ENCODE peak calls at places on chromosomes 5 and 9, in nine cellular contexts. One of them, this sample, is unnamed.

GRCh38 chr9:136039488-136039887 is 55.6 kb downstream of the NACC2 start:
- DNase-seq in neural crest cell: no peak
- DNase-seq in CD4-positive, alpha-beta T cell: no peak
- DNase-seq in cardiac fibroblast: no peak
- DNase-seq in BE2C: no peak
- DNase-seq in MM.1S: no peak
- DNase-seq in ovary: no peak
- DNase-seq in stomach: no peak
- DNase-seq in AG10803: no peak
- DNase-seq in this sample: no peak

GRCh38 chr5:17817946-17818345 is 183.7 kb downstream of the TAF11L14 start:
- DNase-seq in CD4-positive, alpha-beta T cell: no peak
- DNase-seq in AG10803: no peak
- DNase-seq in stomach: no peak
- DNase-seq in BE2C: no peak
- DNase-seq in MM.1S: no peak
- DNase-seq in cardiac fibroblast: no peak
- DNase-seq in ovary: no peak
- DNase-seq in neural crest cell: no peak
- DNase-seq in this sample: peak; percentile 32

GRCh38 chr9:95264954-95265615 is 52.4 kb downstream of the FANCC start:
- DNase-seq in stomach: no peak
- DNase-seq in ovary: no peak
- DNase-seq in CD4-positive, alpha-beta T cell: no peak
- DNase-seq in AG10803: peak; percentile 49
- DNase-seq in cardiac fibroblast: peak; percentile 50
- DNase-seq in neural crest cell: no peak
- DNase-seq in MM.1S: no peak
- DNase-seq in BE2C: no peak
- DNase-seq in this sample: peak; percentile 55

GRCh38 chr5:68849103-68849502 is 244.7 kb upstream of the SLC30A5 start:
- DNase-seq in AG10803: no peak
- DNase-seq in cardiac fibroblast: no peak
- DNase-seq in CD4-positive, alpha-beta T cell: no peak
- DNase-seq in stomach: no peak
- DNase-seq in BE2C: no peak
- DNase-seq in MM.1S: no peak
- DNase-seq in ovary: no peak
- DNase-seq in neural crest cell: no peak
- DNase-seq in this sample: no peak

GRCh38 chr5:159448-160172 is 31.7 kb upstream of the LRRC14B start:
- DNase-seq in MM.1S: no peak
- DNase-seq in AG10803: peak; percentile 54
- DNase-seq in cardiac fibroblast: peak; percentile 14
- DNase-seq in stomach: peak; percentile 9
- DNase-seq in BE2C: peak; percentile 1
- DNase-seq in ovary: no peak
- DNase-seq in neural crest cell: no peak
- DNase-seq in CD4-positive, alpha-beta T cell: no peak
- DNase-seq in this sample: peak; percentile 92

GRCh38 chr9:20437466-20437865 is 184.8 kb downstream of the MLLT3 start:
- DNase-seq in AG10803: peak; percentile 14
- DNase-seq in CD4-positive, alpha-beta T cell: no peak
- DNase-seq in BE2C: no peak
- DNase-seq in stomach: no peak
- DNase-seq in cardiac fibroblast: peak; percentile 48
- DNase-seq in neural crest cell: no peak
- DNase-seq in MM.1S: no peak
- DNase-seq in ovary: no peak
- DNase-seq in this sample: peak; percentile 45

GRCh38 chr9:86577420-86578333 is 223.5 kb upstream of the TUT7 start:
- DNase-seq in stomach: no peak
- DNase-seq in ovary: no peak
- DNase-seq in AG10803: no peak
- DNase-seq in CD4-positive, alpha-beta T cell: no peak
- DNase-seq in cardiac fibroblast: no peak
- DNase-seq in BE2C: no peak
- DNase-seq in neural crest cell: no peak
- DNase-seq in MM.1S: no peak
- DNase-seq in this sample: no peak

GRCh38 chr5:135032613-135033025 is 1.4 kb downstream of the PITX1 start:
- DNase-seq in MM.1S: peak; percentile 46
- DNase-seq in ovary: no peak
- DNase-seq in neural crest cell: no peak
- DNase-seq in AG10803: no peak
- DNase-seq in BE2C: no peak
- DNase-seq in stomach: no peak
- DNase-seq in CD4-positive, alpha-beta T cell: no peak
- DNase-seq in cardiac fibroblast: no peak
- DNase-seq in this sample: peak; percentile 42

GRCh38 chr9:84838879-84839278 is 169.3 kb downstream of the NTRK2 start:
- DNase-seq in cardiac fibroblast: no peak
- DNase-seq in ovary: no peak
- DNase-seq in CD4-positive, alpha-beta T cell: no peak
- DNase-seq in MM.1S: no peak
- DNase-seq in stomach: no peak
- DNase-seq in BE2C: no peak
- DNase-seq in AG10803: no peak
- DNase-seq in neural crest cell: no peak
- DNase-seq in this sample: no peak

GRCh38 chr5:134595458-134595838 is 37.2 kb downstream of the SAR1B start:
- DNase-seq in stomach: no peak
- DNase-seq in BE2C: no peak
- DNase-seq in MM.1S: no peak
- DNase-seq in ovary: no peak
- DNase-seq in AG10803: no peak
- DNase-seq in CD4-positive, alpha-beta T cell: no peak
- DNase-seq in neural crest cell: no peak
- DNase-seq in cardiac fibroblast: no peak
- DNase-seq in this sample: no peak

GRCh38 chr5:126516852-126517251 is 78.2 kb downstream of the ALDH7A1 start:
- DNase-seq in ovary: no peak
- DNase-seq in cardiac fibroblast: no peak
- DNase-seq in neural crest cell: no peak
- DNase-seq in BE2C: no peak
- DNase-seq in AG10803: no peak
- DNase-seq in MM.1S: no peak
- DNase-seq in CD4-positive, alpha-beta T cell: no peak
- DNase-seq in stomach: no peak
- DNase-seq in this sample: no peak

GRCh38 chr5:124513216-124513615 is 233.2 kb downstream of the ZNF608 start:
- DNase-seq in MM.1S: no peak
- DNase-seq in stomach: no peak
- DNase-seq in cardiac fibroblast: no peak
- DNase-seq in neural crest cell: no peak
- DNase-seq in CD4-positive, alpha-beta T cell: no peak
- DNase-seq in BE2C: no peak
- DNase-seq in AG10803: no peak
- DNase-seq in ovary: no peak
- DNase-seq in this sample: no peak

GRCh38 chr5:53426517-53426839 is 54.0 kb upstream of the FST start:
- DNase-seq in MM.1S: no peak
- DNase-seq in cardiac fibroblast: no peak
- DNase-seq in CD4-positive, alpha-beta T cell: no peak
- DNase-seq in BE2C: no peak
- DNase-seq in ovary: no peak
- DNase-seq in neural crest cell: no peak
- DNase-seq in AG10803: no peak
- DNase-seq in stomach: no peak
- DNase-seq in this sample: no peak

GRCh38 chr9:69768716-69769115 is 8.9 kb upstream of the PTAR1 start:
- DNase-seq in MM.1S: no peak
- DNase-seq in neural crest cell: no peak
- DNase-seq in stomach: no peak
- DNase-seq in AG10803: peak; percentile 73
- DNase-seq in CD4-positive, alpha-beta T cell: no peak
- DNase-seq in cardiac fibroblast: peak; percentile 10
- DNase-seq in BE2C: no peak
- DNase-seq in ovary: no peak
- DNase-seq in this sample: peak; percentile 23

GRCh38 chr9:7489018-7489417 is 310.6 kb downstream of the DMAC1 start:
- DNase-seq in stomach: no peak
- DNase-seq in neural crest cell: no peak
- DNase-seq in CD4-positive, alpha-beta T cell: no peak
- DNase-seq in cardiac fibroblast: no peak
- DNase-seq in AG10803: no peak
- DNase-seq in MM.1S: no peak
- DNase-seq in ovary: no peak
- DNase-seq in BE2C: peak; percentile 42
- DNase-seq in this sample: no peak

GRCh38 chr9:93255994-93256877 is 72.3 kb downstream of the WNK2 start:
- DNase-seq in CD4-positive, alpha-beta T cell: no peak
- DNase-seq in neural crest cell: no peak
- DNase-seq in MM.1S: no peak
- DNase-seq in stomach: peak; percentile 17
- DNase-seq in BE2C: no peak
- DNase-seq in ovary: peak; percentile 4
- DNase-seq in cardiac fibroblast: no peak
- DNase-seq in AG10803: no peak
- DNase-seq in this sample: no peak

GRCh38 chr9:135886147-135886981 is 21.0 kb downstream of the CAMSAP1 start:
- DNase-seq in stomach: peak; percentile 4
- DNase-seq in MM.1S: no peak
- DNase-seq in BE2C: no peak
- DNase-seq in AG10803: no peak
- DNase-seq in ovary: no peak
- DNase-seq in neural crest cell: no peak
- DNase-seq in cardiac fibroblast: no peak
- DNase-seq in CD4-positive, alpha-beta T cell: no peak
- DNase-seq in this sample: no peak

GRCh38 chr5:146425023-146425422 is 22.1 kb upstream of the TCERG1 start:
- DNase-seq in ovary: no peak
- DNase-seq in MM.1S: no peak
- DNase-seq in CD4-positive, alpha-beta T cell: no peak
- DNase-seq in BE2C: no peak
- DNase-seq in stomach: no peak
- DNase-seq in neural crest cell: no peak
- DNase-seq in AG10803: no peak
- DNase-seq in cardiac fibroblast: no peak
- DNase-seq in this sample: no peak
- TF ChIP-seq CTCF in ovary: no peak
- TF ChIP-seq CTCF in MM.1S: no peak
- TF ChIP-seq CTCF in CD4-positive, alpha-beta T cell: no peak
- TF ChIP-seq CTCF in BE2C: no peak
- TF ChIP-seq CTCF in stomach: no peak
- TF ChIP-seq CTCF in neural crest cell: no peak
- TF ChIP-seq CTCF in AG10803: no peak
- TF ChIP-seq CTCF in cardiac fibroblast: no peak
- TF ChIP-seq CTCF in this sample: no peak

DNA sequence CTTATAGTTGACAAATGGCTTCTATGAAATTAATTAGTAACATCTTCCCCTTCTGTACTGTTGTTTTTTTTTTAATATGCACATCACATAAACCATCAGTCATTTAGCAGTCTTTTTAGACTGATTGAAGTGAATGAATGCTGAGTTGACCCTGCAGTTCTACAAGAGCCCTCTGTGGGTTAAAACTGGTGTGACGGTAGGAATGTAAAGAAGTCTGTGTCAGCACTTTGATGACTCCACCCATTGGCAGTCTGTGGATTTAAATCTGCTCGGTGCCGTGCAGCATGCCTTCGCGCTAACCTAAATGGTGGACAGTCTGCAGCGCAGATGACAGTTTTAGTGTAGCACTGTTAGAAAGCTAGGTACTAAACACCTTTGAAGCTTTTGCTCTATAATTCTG is 3.1 kb downstream of the GTF3C4 start:
- DNase-seq in AG10803: peak; percentile 52
- DNase-seq in BE2C: no peak
- DNase-seq in stomach: no peak
- DNase-seq in ovary: no peak
- DNase-seq in cardiac fibroblast: peak; percentile 57
- DNase-seq in neural crest cell: peak; percentile 5
- DNase-seq in MM.1S: no peak
- DNase-seq in CD4-positive, alpha-beta T cell: no peak
- DNase-seq in this sample: peak; percentile 41
- TF ChIP-seq CTCF in AG10803: peak; percentile 47
- TF ChIP-seq CTCF in BE2C: peak; percentile 28
- TF ChIP-seq CTCF in stomach: no peak
- TF ChIP-seq CTCF in ovary: no peak
- TF ChIP-seq CTCF in cardiac fibroblast: peak; percentile 32
- TF ChIP-seq CTCF in neural crest cell: peak; percentile 54
- TF ChIP-seq CTCF in MM.1S: no peak
- TF ChIP-seq CTCF in CD4-positive, alpha-beta T cell: no peak
- TF ChIP-seq CTCF in this sample: no peak

DNA sequence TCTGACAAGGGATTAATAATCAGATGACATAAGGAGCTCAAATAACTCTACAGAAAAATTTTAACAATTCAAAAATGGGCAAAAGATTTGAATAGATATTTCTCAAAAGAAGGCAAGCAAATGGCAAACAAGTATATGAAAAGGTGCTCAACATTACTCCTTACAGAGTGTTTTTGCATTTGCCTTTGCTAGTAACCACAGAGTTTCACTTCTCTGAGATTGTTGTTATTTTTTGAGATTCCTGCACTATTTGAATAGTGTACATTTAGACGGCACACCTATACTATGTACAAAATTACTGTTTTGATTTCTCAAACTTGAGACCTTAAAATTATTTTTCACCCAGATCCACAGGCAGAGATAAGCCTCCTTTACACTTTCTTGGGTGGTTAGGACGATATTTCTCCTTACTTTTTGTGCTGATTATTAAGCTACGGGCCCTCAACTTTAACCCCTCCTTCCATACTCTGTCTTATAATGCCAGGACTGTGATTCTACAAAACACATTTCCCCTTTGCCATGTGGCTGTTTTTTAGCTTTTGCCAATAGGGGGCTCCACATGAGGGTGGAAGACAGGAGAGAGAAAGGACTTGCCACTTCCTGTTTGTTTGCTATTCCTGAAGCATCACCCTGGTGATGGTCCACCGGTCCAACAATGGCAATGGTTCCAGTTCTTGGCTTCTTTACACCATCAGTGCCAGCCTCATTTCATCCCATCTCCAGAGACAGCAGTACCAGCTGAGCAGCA is 65.0 kb upstream of the DAP start:
- DNase-seq in stomach: no peak
- DNase-seq in CD4-positive, alpha-beta T cell: no peak
- DNase-seq in BE2C: no peak
- DNase-seq in cardiac fibroblast: no peak
- DNase-seq in ovary: no peak
- DNase-seq in AG10803: no peak
- DNase-seq in neural crest cell: no peak
- DNase-seq in MM.1S: peak; percentile 21
- DNase-seq in this sample: no peak
- TF ChIP-seq CTCF in stomach: no peak
- TF ChIP-seq CTCF in CD4-positive, alpha-beta T cell: no peak
- TF ChIP-seq CTCF in BE2C: peak; percentile 25
- TF ChIP-seq CTCF in cardiac fibroblast: no peak
- TF ChIP-seq CTCF in ovary: no peak
- TF ChIP-seq CTCF in AG10803: peak; percentile 4
- TF ChIP-seq CTCF in neural crest cell: no peak
- TF ChIP-seq CTCF in MM.1S: no peak
- TF ChIP-seq CTCF in this sample: no peak

DNA sequence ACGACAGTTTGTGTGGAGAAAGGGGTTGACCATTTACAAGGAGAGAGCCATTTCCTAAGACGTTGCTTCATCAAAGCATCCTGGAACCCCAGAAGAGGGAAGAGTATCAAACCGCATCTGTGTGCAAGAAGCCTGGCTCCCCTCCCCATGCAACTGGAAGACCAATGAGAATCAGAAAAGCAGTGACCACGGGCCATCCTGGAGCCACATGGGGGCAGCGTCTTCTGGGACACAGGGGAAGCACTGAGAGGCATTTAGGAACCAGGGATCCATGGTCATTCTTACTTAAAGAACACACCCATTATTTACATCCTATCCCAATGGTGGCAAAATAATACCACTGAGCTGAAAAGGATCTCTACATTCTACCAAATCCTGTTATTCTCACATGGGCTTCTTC is 29.3 kb downstream of the SEMA5A start:
- DNase-seq in cardiac fibroblast: no peak
- DNase-seq in stomach: no peak
- DNase-seq in BE2C: no peak
- DNase-seq in ovary: no peak
- DNase-seq in AG10803: peak; percentile 18
- DNase-seq in CD4-positive, alpha-beta T cell: no peak
- DNase-seq in neural crest cell: no peak
- DNase-seq in MM.1S: no peak
- DNase-seq in this sample: no peak
- TF ChIP-seq CTCF in cardiac fibroblast: no peak
- TF ChIP-seq CTCF in stomach: no peak
- TF ChIP-seq CTCF in BE2C: no peak
- TF ChIP-seq CTCF in ovary: no peak
- TF ChIP-seq CTCF in AG10803: no peak
- TF ChIP-seq CTCF in CD4-positive, alpha-beta T cell: no peak
- TF ChIP-seq CTCF in neural crest cell: no peak
- TF ChIP-seq CTCF in MM.1S: no peak
- TF ChIP-seq CTCF in this sample: no peak